ENCODE peak calls at places on chromosomes 5 and 9, in nine cellular contexts. K is cardiac muscle cell; E is MCF 10A; D is CD4-positive, alpha-beta T cell; T is H9; J is pancreas; U is adrenal gland; Z is retinal pigment epithelial cell; N is AG09309. G is an unnamed sample.
A peak's percentile ranks its signal among the peaks of the same experiment; 100 is the strongest.

GRCh38 chr5:151234476-151235238 is 10.8 kb upstream of the CCDC69 start:
- DNase-seq in K (peak; percentile 96), E (peak; percentile 96), D (peak; percentile 25), T (no peak), J (peak; percentile 84), U (peak; percentile 85), Z (no peak), N (no peak), G (no peak)

GRCh38 chr9:20760246-20760901 is 76.3 kb downstream of the FOCAD start:
- DNase-seq in K (peak; percentile 49), E (peak; percentile 45), D (no peak), T (no peak), J (no peak), U (no peak), Z (no peak), N (no peak), G (no peak)

GRCh38 chr5:90293931-90294330 is 115.6 kb downstream of the CETN3 start:
- DNase-seq in K (peak; percentile 86), E (no peak), D (no peak), T (peak; percentile 43), J (no peak), U (no peak), Z (peak; percentile 4), N (no peak), G (no peak)

GRCh38 chr5:41509399-41510175 is 814 bp downstream of the PLCXD3 start:
- DNase-seq in K (no peak), E (no peak), D (no peak), T (peak; percentile 41), J (peak; percentile 11), U (no peak), Z (no peak), N (no peak), G (no peak)

GRCh38 chr9:78130004-78130403 is 98.4 kb upstream of the GNAQ start:
- DNase-seq in K (peak; percentile 50), E (peak; percentile 43), D (no peak), T (peak; percentile 86), J (no peak), U (no peak), Z (peak; percentile 31), N (peak; percentile 17), G (no peak)

GRCh38 chr9:82021198-82021597 is 32.6 kb downstream of the SPATA31D1 start:
- DNase-seq in K (peak; percentile 62), E (peak; percentile 98), D (no peak), T (no peak), J (no peak), U (peak; percentile 73), Z (peak; percentile 52), N (peak; percentile 96), G (no peak)

GRCh38 chr9:23081377-23081776 is 634.8 kb downstream of the DMRTA1 start:
- DNase-seq in K (no peak), E (no peak), D (no peak), T (no peak), J (no peak), U (no peak), Z (no peak), N (no peak), G (no peak)

GRCh38 chr5:155631116-155631515 is 617.6 kb downstream of the KIF4B start:
- DNase-seq in K (no peak), E (peak; percentile 32), D (no peak), T (no peak), J (no peak), U (no peak), Z (peak; percentile 67), N (no peak), G (no peak)

GRCh38 chr9:96219615-96220257 is 82.2 kb downstream of the HSD17B3 start:
- DNase-seq in K (peak; percentile 63), E (peak; percentile 9), D (peak; percentile 38), T (peak; percentile 70), J (peak; percentile 35), U (peak; percentile 37), Z (no peak), N (no peak), G (peak; percentile 64)

GRCh38 chr9:116447914-116448313 is 239.2 kb upstream of the TRIM32 start:
- DNase-seq in K (peak; percentile 59), E (no peak), D (no peak), T (no peak), J (no peak), U (no peak), Z (no peak), N (no peak), G (no peak)

GRCh38 chr5:56052735-56053134 is 58.0 kb upstream of the IL6ST start:
- DNase-seq in K (no peak), E (no peak), D (no peak), T (no peak), J (no peak), U (no peak), Z (no peak), N (no peak), G (no peak)

GRCh38 chr5:134545070-134545868 is 19.8 kb downstream of the JADE2 start:
- DNase-seq in K (peak; percentile 81), E (no peak), D (no peak), T (no peak), J (no peak), U (no peak), Z (no peak), N (no peak), G (no peak)

DNA sequence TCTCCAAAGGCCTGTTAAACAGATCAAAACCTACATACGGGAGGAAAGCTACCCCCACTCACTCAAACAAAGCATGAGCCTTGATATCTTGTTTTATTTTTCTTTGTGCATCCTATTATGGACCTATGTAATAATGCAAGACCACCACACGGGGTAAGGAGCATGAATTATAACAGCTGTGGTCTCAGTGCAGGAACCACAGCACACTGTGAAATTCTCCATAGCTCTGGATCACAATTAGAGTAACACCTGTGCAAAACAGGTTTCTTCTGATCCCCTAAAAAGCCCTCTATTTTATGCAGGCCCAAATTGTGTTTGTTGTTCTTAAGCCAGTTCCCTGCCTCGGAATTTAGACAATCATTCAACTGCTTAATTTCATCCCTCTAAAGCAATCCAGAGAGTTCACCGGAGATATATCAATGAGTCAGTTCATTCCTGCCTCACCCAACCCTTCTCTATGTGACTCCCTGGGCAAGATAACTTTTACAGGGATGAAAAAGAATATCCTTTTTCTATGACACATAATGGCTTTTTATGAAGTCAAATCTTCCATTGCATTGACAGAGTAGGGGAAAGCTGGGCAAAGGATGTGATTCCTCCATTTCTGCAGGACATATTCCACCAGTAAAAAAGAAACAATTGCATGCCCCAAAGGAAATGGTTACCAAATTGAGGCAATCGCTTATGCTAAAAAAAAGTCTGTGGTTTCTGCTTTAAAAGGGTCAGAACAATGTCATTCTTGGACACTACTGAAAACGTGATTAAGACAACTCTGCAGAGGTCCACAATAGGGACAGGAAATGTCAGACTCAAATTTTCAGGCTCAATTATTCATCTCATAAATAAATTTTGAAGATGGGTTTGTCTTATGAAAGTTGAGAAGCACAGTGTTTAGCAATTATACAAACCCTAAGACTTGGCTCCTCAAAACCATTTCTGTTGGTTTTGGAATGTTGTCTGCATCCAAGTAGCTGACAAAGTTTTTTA is 41.6 kb upstream of the FST start:
- DNase-seq in K (peak; percentile 32), E (peak; percentile 20), D (no peak), T (no peak), J (no peak), U (no peak), Z (no peak), N (no peak), G (no peak)
- TF ChIP-seq CTCF in K (no peak), E (no peak), D (no peak), T (no peak), J (no peak), U (no peak), Z (no peak), N (no peak), G (peak; percentile 27)

GRCh38 chr5:139138109-139138508 is 60.1 kb downstream of the SIL1 start:
- DNase-seq in K (no peak), E (peak; percentile 8), D (no peak), T (no peak), J (no peak), U (no peak), Z (no peak), N (no peak), G (no peak)

GRCh38 chr5:139138790-139139189 is 59.4 kb downstream of the SIL1 start:
- DNase-seq in K (peak; percentile 50), E (peak; percentile 79), D (no peak), T (peak; percentile 40), J (peak; percentile 31), U (peak; percentile 64), Z (no peak), N (no peak), G (peak; percentile 27)

GRCh38 chr5:139134906-139135305 is 63.3 kb downstream of the SIL1 start:
- DNase-seq in K (no peak), E (no peak), D (no peak), T (no peak), J (no peak), U (no peak), Z (no peak), N (no peak), G (no peak)

GRCh38 chr5:139140631-139141071 is 57.5 kb downstream of the SIL1 start:
- DNase-seq in K (no peak), E (no peak), D (no peak), T (no peak), J (no peak), U (no peak), Z (no peak), N (no peak), G (no peak)

DNA sequence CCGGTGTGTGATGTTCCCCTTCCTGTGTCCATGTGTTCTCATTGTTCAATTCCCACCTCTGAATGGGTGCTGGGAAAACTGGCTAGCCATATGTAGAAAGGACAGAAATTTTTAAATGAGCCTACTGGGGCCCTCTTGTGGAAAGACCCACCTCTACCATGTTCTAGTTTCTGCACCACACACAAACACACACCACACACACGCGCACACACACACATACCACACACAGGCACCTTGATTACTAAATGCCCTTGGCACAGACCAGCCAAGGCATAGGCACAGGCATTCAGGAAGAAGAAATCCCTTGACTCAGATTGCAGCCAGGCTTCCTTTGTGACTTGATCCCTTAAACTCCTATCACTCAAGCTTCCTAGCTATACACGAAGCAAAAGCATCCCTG is 60.5 kb downstream of the SIL1 start:
- DNase-seq in K (peak; percentile 67), E (peak; percentile 68), D (no peak), T (no peak), J (peak; percentile 44), U (no peak), Z (peak; percentile 61), N (no peak), G (no peak)
- TF ChIP-seq CTCF in K (peak; percentile 44), E (no peak), D (no peak), T (peak; percentile 52), J (no peak), U (no peak), Z (peak; percentile 59), N (peak; percentile 10), G (peak; percentile 23)

GRCh38 chr5:157130933-157131332 is 11.7 kb downstream of the MED7 start:
- DNase-seq in K (no peak), E (no peak), D (no peak), T (no peak), J (no peak), U (peak; percentile 49), Z (no peak), N (no peak), G (peak; percentile 39)

GRCh38 chr5:157137691-157138090 is 5.0 kb downstream of the MED7 start:
- DNase-seq in K (peak; percentile 6), E (peak; percentile 65), D (no peak), T (no peak), J (no peak), U (no peak), Z (no peak), N (no peak), G (no peak)

GRCh38 chr5:157132302-157132612 is 10.4 kb downstream of the MED7 start:
- DNase-seq in K (no peak), E (no peak), D (no peak), T (no peak), J (no peak), U (no peak), Z (no peak), N (no peak), G (no peak)
- TF ChIP-seq CTCF in K (no peak), E (no peak), D (no peak), T (no peak), J (no peak), U (no peak), Z (no peak), N (no peak), G (no peak)

GRCh38 chr9:134698111-134698510 is 56.5 kb downstream of the COL5A1 start:
- DNase-seq in K (no peak), E (no peak), D (no peak), T (no peak), J (no peak), U (no peak), Z (no peak), N (no peak), G (no peak)
- TF ChIP-seq CTCF in K (no peak), E (no peak), D (no peak), T (no peak), J (no peak), U (no peak), Z (no peak), N (no peak), G (no peak)

G was measured in glutamatergic neuron.